ENCODE peak calls at places on chromosome 3, in nine cellular contexts. L, Q, T, J, S, O, K, M and W are unnamed samples.
A peak's percentile ranks its signal among the peaks of the same experiment; 100 is the strongest.

GRCh38 chr3:190970560-190970959 is 108.1 kb upstream of the GMNC start:
- DNase-seq in L (no peak), Q (no peak), T (no peak), J (no peak), S (no peak), O (no peak), K (no peak), M (no peak), W (no peak)

GRCh38 chr3:52917044-52917443 is 19.7 kb upstream of the STIMATE start:
- DNase-seq in L (no peak), Q (no peak), T (no peak), J (no peak), S (no peak), O (no peak), K (no peak), M (no peak), W (no peak)

GRCh38 chr3:33064929-33065328 is 32.0 kb downstream of the GLB1 start:
- DNase-seq in L (no peak), Q (no peak), T (peak; percentile 48), J (no peak), S (peak; percentile 36), O (no peak), K (no peak), M (no peak), W (peak; percentile 54)

GRCh38 chr3:23174426-23175039 is 28.6 kb upstream of the UBE2E2 start:
- DNase-seq in L (no peak), Q (no peak), T (no peak), J (no peak), S (peak; percentile 61), O (no peak), K (peak; percentile 58), M (no peak), W (no peak)

GRCh38 chr3:64368163-64369025 is 143.1 kb upstream of the PRICKLE2 start:
- DNase-seq in L (no peak), Q (no peak), T (no peak), J (no peak), S (no peak), O (no peak), K (peak; percentile 61), M (no peak), W (no peak)

GRCh38 chr3:127459205-127459604 is 131.3 kb downstream of the TPRA1 start:
- DNase-seq in L (no peak), Q (no peak), T (no peak), J (no peak), S (no peak), O (no peak), K (no peak), M (no peak), W (no peak)

GRCh38 chr3:100882571-100882981 is 110.6 kb downstream of the ABI3BP start:
- DNase-seq in L (no peak), Q (no peak), T (no peak), J (no peak), S (no peak), O (no peak), K (no peak), M (no peak), W (no peak)

GRCh38 chr3:191253089-191253799 is 54.2 kb downstream of the OSTN start:
- DNase-seq in L (no peak), Q (no peak), T (no peak), J (no peak), S (no peak), O (no peak), K (no peak), M (no peak), W (no peak)

GRCh38 chr3:55728461-55729100 is 241.5 kb upstream of the WNT5A start:
- DNase-seq in L (no peak), Q (no peak), T (no peak), J (no peak), S (no peak), O (no peak), K (no peak), M (no peak), W (no peak)

GRCh38 chr3:38374221-38374620 is 27.6 kb downstream of the XYLB start:
- DNase-seq in L (no peak), Q (no peak), T (peak; percentile 3), J (peak; percentile 39), S (no peak), O (no peak), K (no peak), M (no peak), W (no peak)

GRCh38 chr3:158101330-158102218 is 4.6 kb downstream of the SHOX2 start:
- DNase-seq in L (no peak), Q (no peak), T (no peak), J (no peak), S (no peak), O (no peak), K (no peak), M (no peak), W (no peak)

GRCh38 chr3:61015840-61016239 is 235.4 kb downstream of the FHIT start:
- DNase-seq in L (no peak), Q (no peak), T (no peak), J (no peak), S (no peak), O (no peak), K (no peak), M (no peak), W (no peak)

GRCh38 chr3:144053121-144053520 is 81.5 kb downstream of the DIPK2A start:
- DNase-seq in L (no peak), Q (no peak), T (no peak), J (no peak), S (no peak), O (no peak), K (no peak), M (peak; percentile 79), W (no peak)

GRCh38 chr3:52502001-52502400 is 6.9 kb downstream of the STAB1 start:
- DNase-seq in L (no peak), Q (no peak), T (no peak), J (no peak), S (no peak), O (no peak), K (no peak), M (no peak), W (no peak)

GRCh38 chr3:14203521-14204079 is 25.0 kb downstream of the LSM3 start:
- DNase-seq in L (peak; percentile 48), Q (peak; percentile 58), T (peak; percentile 30), J (peak; percentile 16), S (peak; percentile 88), O (no peak), K (peak; percentile 84), M (no peak), W (peak; percentile 68)

GRCh38 chr3:43581343-43581742 is 40.5 kb downstream of the ANO10 start:
- DNase-seq in L (no peak), Q (no peak), T (no peak), J (no peak), S (no peak), O (no peak), K (no peak), M (peak; percentile 31), W (no peak)

GRCh38 chr3:74631771-74632170 is 17.3 kb upstream of the CNTN3 start:
- DNase-seq in L (no peak), Q (no peak), T (no peak), J (no peak), S (no peak), O (no peak), K (no peak), M (no peak), W (no peak)

GRCh38 chr3:151037746-151038145 is 47.7 kb upstream of the MED12L start:
- DNase-seq in L (peak; percentile 79), Q (no peak), T (no peak), J (no peak), S (no peak), O (no peak), K (peak; percentile 89), M (peak; percentile 76), W (no peak)

GRCh38 chr3:41202834-41203345 is 3.6 kb downstream of the CTNNB1 start:
- DNase-seq in L (no peak), Q (no peak), T (no peak), J (no peak), S (no peak), O (no peak), K (peak; percentile 78), M (no peak), W (peak; percentile 36)